ENCODE peak calls at places on chromosomes 13 and 19, in five cellular contexts. K, Y, A, P and V are unnamed samples.

GRCh38 chr19:28492201-28492600 is 720.8 kb downstream of the UQCRFS1 start:
- DNase-seq in K (no peak), Y (no peak), A (no peak), P (no peak), V (no peak)

GRCh38 chr19:42360787-42361544 is 29.1 kb downstream of the CNFN start:
- DNase-seq in K (no peak), Y (no peak), A (no peak), P (no peak), V (no peak)

GRCh38 chr19:8209111-8209964 is at the start of gene CERS4:
- DNase-seq in K (peak), Y (peak), A (no peak), P (no peak), V (peak)

GRCh38 chr13:110538632-110539031 is 22.9 kb downstream of the RAB20 start:
- DNase-seq in K (no peak), Y (peak), A (no peak), P (no peak), V (no peak)

GRCh38 chr19:2494084-2494446 is 18.1 kb downstream of the GADD45B start:
- DNase-seq in K (no peak), Y (peak), A (no peak), P (no peak), V (no peak)

GRCh38 chr13:48210178-48210577 is 22.8 kb upstream of the ITM2B start:
- DNase-seq in K (no peak), Y (peak), A (no peak), P (no peak), V (no peak)

GRCh38 chr19:956747-957451 is 27.2 kb upstream of the WDR18 start:
- DNase-seq in K (no peak), Y (no peak), A (no peak), P (no peak), V (no peak)

GRCh38 chr13:31756346-31756745 is 17.0 kb downstream of the RXFP2 start:
- DNase-seq in K (no peak), Y (peak), A (no peak), P (no peak), V (no peak)

GRCh38 chr13:106533101-106533939 is 2.1 kb downstream of the EFNB2 start:
- DNase-seq in K (no peak), Y (peak), A (peak), P (no peak), V (peak)

GRCh38 chr13:28470286-28470685 is 24.6 kb downstream of the FLT1 start:
- DNase-seq in K (no peak), Y (peak), A (no peak), P (no peak), V (no peak)

GRCh38 chr13:73142091-73142490 is 83.3 kb downstream of the KLF5 start:
- DNase-seq in K (no peak), Y (peak), A (no peak), P (no peak), V (no peak)

GRCh38 chr13:79392882-79393563 is 13.0 kb downstream of the RBM26 start:
- DNase-seq in K (no peak), Y (no peak), A (no peak), P (no peak), V (peak)

GRCh38 chr19:49200238-49200862 is 42.8 kb downstream of the TRPM4 start:
- DNase-seq in K (peak), Y (no peak), A (no peak), P (no peak), V (peak)

GRCh38 chr13:26719356-26719945 is 41.1 kb downstream of the GPR12 start:
- DNase-seq in K (peak), Y (no peak), A (no peak), P (no peak), V (no peak)

GRCh38 chr13:114110091-114110829 is 22.2 kb downstream of the RASA3 start:
- DNase-seq in K (no peak), Y (no peak), A (peak), P (no peak), V (peak)

GRCh38 chr13:28347456-28348371 is 147.2 kb downstream of the FLT1 start:
- DNase-seq in K (peak), Y (no peak), A (no peak), P (no peak), V (no peak)

GRCh38 chr13:50915562-50915961 is 6.0 kb downstream of the RNASEH2B start:
- DNase-seq in K (peak), Y (no peak), A (no peak), P (no peak), V (peak)

GRCh38 chr13:98965325-98965724 is 12.5 kb downstream of the DOCK9 start:
- DNase-seq in K (no peak), Y (no peak), A (no peak), P (no peak), V (no peak)

GRCh38 chr13:72104656-72105180 is 237.7 kb upstream of the DACH1 start:
- DNase-seq in K (no peak), Y (peak), A (no peak), P (no peak), V (no peak)

GRCh38 chr19:3409346-3410064 is 43.1 kb downstream of the NFIC start:
- DNase-seq in K (no peak), Y (no peak), A (no peak), P (no peak), V (no peak)

GRCh38 chr13:46893820-46894533 is 2.9 kb downstream of the HTR2A start:
- DNase-seq in K (peak), Y (peak), A (peak), P (no peak), V (peak)

GRCh38 chr19:45245334-45245787 is at the start of gene EXOC3L2:
- DNase-seq in K (peak), Y (no peak), A (no peak), P (no peak), V (no peak)

GRCh38 chr19:43638214-43638990 is 1.2 kb downstream of the CADM4 start:
- DNase-seq in K (no peak), Y (no peak), A (no peak), P (no peak), V (no peak)

GRCh38 chr19:10230904-10231623 is at the start of gene S1PR2:
- DNase-seq in K (peak), Y (peak), A (no peak), P (no peak), V (peak)

GRCh38 chr13:44440046-44440608 is 66.5 kb downstream of the SERP2 start:
- DNase-seq in K (no peak), Y (no peak), A (no peak), P (no peak), V (no peak)

GRCh38 chr19:13850910-13851753 is 25.8 kb upstream of the NANOS3 start:
- DNase-seq in K (peak), Y (peak), A (peak), P (peak), V (peak)

GRCh38 chr13:112066624-112067004 is 335 bp upstream of the SOX1 start:
- DNase-seq in K (no peak), Y (peak), A (no peak), P (no peak), V (peak)

GRCh38 chr19:35899547-35900214 is 659 bp downstream of the NFKBID start:
- DNase-seq in K (peak), Y (peak), A (no peak), P (no peak), V (peak)

GRCh38 chr19:38693380-38694223 is 46.2 kb downstream of the ACTN4 start:
- DNase-seq in K (no peak), Y (peak), A (no peak), P (no peak), V (peak)

GRCh38 chr19:46353730-46354528 is 7.0 kb downstream of the PPP5C start:
- DNase-seq in K (no peak), Y (no peak), A (no peak), P (no peak), V (no peak)

GRCh38 chr13:100517135-100517534 is 71.5 kb downstream of the GGACT start:
- DNase-seq in K (no peak), Y (no peak), A (no peak), P (no peak), V (no peak)

GRCh38 chr19:38293281-38293680 is 10.8 kb upstream of the C19orf33 start:
- DNase-seq in K (no peak), Y (no peak), A (no peak), P (no peak), V (no peak)

GRCh38 chr13:28138756-28139470 is 568 bp downstream of the PAN3 start:
- DNase-seq in K (peak), Y (peak), A (peak), P (peak), V (peak)

GRCh38 chr19:48333467-48334384 is 8.4 kb downstream of the EMP3 start:
- DNase-seq in K (peak), Y (peak), A (peak), P (peak), V (peak)

GRCh38 chr19:52170304-52170703 is 1.1 kb downstream of the ZNF836 start:
- DNase-seq in K (no peak), Y (no peak), A (no peak), P (no peak), V (peak)

GRCh38 chr13:110520431-110521295 is 40.9 kb downstream of the RAB20 start:
- DNase-seq in K (no peak), Y (peak), A (peak), P (peak), V (no peak)

GRCh38 chr13:99354371-99354951 is 47.3 kb upstream of the GPR183 start:
- DNase-seq in K (no peak), Y (no peak), A (no peak), P (no peak), V (peak)

GRCh38 chr13:111460548-111461444 is 140.4 kb downstream of the TEX29 start:
- DNase-seq in K (no peak), Y (peak), A (no peak), P (no peak), V (peak)

DNA sequence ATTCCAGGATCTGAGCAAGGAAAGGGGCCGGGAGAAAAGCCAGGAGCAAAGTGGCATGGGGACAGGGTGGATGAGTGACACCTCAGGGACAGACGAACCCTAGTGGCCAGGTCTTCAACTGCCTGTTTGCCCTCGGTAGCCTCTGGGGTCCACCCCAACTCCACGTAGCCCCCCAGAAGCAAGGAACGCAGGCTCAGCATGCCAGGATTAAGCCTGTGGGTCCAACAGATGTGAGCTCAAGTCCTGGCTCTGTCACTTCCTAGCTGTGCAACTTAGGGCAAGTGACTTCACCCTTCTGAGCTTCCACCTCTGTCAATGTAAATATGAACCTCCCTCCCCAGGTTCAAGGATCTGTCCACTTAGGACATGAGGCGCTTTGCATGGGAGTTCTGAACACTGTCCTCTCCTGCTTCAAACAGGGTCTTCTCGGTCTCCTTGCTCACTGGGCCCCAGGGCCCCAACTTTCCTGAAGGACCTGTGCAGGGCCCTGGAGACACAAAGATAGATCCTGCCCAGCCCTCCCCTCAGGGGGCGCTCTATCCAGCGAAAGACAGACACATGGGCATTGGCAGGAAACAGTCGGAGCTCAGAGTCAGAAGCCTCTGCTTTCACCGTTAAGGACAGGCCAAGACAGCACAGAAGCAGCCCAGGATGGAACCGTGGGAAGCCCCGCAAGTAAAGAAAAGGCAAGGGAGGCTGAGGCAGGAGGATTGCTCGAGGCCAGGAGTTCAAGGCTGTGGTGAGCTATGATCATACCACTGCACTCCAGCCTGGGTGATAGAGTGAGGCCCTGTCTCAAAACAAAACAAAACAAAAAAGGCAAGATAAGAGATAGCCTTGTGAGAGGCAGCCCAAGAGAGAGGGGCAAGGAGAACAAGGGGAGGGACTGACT is 13.2 kb downstream of the SYDE1 start:
- DNase-seq in K (no peak), Y (no peak), A (no peak), P (no peak), V (no peak)
- TF ChIP-seq CTCF in K (no peak), Y (no peak), A (no peak), P (no peak), V (no peak)

DNA sequence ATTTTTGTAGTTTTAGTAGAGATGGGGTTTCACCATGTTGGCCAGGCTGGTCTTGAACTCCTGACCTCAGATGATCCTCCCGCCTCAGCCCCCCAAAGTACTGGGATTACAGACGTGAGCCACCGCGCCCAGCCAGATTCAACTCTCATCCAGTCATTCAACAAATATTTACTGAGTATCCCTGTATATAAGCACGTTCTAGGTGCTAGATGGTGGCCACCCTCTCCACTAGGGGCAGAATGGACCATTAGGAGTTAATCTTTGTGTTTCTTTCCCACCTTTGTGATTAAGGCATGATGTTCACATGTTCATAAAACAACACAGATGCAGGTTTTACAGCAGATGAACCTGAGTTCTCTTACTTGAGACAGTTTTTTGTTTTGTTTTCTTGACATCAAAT is 7.3 kb downstream of the SHKBP1 start:
- DNase-seq in K (no peak), Y (no peak), A (no peak), P (no peak), V (no peak)
- TF ChIP-seq CTCF in K (peak), Y (peak), A (no peak), P (no peak), V (peak)

GRCh38 chr13:52776726-52777125 is 37.1 kb upstream of the CNMD start:
- DNase-seq in K (no peak), Y (no peak), A (no peak), P (no peak), V (no peak)

GRCh38 chr13:52780092-52780491 is 40.5 kb upstream of the CNMD start:
- DNase-seq in K (no peak), Y (no peak), A (no peak), P (no peak), V (no peak)

GRCh38 chr13:52783943-52784342 is 44.3 kb upstream of the CNMD start:
- DNase-seq in K (no peak), Y (no peak), A (no peak), P (no peak), V (no peak)

GRCh38 chr13:52782486-52783448 is 43.1 kb upstream of the CNMD start:
- DNase-seq in K (no peak), Y (no peak), A (no peak), P (no peak), V (no peak)

DNA sequence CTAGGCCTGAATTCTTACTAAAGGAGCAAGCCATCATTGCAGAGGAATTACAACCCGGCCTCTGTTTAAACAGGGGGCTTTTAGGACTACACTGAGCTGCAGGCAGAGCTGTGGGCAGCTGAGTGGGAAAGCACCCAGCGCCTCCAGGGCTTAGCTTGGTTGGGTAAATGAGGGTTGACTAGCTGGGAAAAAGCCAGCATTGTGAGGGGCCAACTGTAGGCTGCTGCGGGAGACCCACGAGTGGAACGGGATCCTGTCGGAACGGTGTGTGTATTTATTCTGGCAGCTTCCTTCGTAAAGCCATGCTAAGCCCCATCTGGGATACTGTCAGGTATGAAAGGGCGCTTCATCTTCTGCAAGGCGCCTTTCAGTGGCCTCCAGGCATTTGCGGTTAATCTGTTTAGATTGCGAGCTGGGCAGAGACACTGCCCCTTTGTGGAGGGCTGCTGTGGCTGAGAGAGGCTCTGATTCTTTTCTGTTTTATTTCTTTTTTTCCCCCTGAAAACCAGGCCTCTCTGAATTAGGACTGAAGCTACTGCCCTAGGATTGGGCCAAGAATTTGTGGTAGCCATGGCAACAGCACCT is 39.5 kb upstream of the CNMD start:
- DNase-seq in K (no peak), Y (no peak), A (no peak), P (no peak), V (no peak)
- TF ChIP-seq CTCF in K (no peak), Y (no peak), A (no peak), P (no peak), V (no peak)

GRCh38 chr13:37173214-37173613 is 67.8 kb upstream of the CSNK1A1L start:
- DNase-seq in K (no peak), Y (peak), A (no peak), P (no peak), V (no peak)
- TF ChIP-seq CTCF in K (no peak), Y (no peak), A (no peak), P (no peak), V (no peak)

DNA sequence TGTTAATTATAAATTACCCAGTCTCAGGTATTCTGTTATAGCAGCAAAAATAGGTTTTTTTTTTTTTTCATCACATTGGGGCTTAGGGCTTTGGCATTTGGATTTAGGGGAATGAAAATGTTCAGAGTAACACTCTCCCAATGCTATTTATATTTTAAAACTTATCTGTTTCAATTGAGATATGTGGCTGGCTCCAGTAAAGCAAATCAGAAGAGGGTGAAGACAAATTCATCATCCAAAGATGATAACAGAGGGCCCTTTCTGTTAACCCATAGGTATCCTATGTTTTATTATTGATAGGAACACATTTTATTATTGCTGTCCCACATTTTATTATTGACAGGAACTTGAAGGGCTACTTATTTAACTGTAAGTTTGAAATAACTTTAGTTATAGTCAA is 20.5 kb upstream of the TNFRSF19 start:
- DNase-seq in K (no peak), Y (no peak), A (no peak), P (no peak), V (no peak)
- TF ChIP-seq CTCF in K (no peak), Y (no peak), A (no peak), P (no peak), V (no peak)

GRCh38 chr13:97753942-97754670 is 199.4 kb upstream of the IPO5 start:
- DNase-seq in K (peak), Y (no peak), A (no peak), P (no peak), V (peak)
- TF ChIP-seq CTCF in K (peak), Y (no peak), A (no peak), P (no peak), V (no peak)

GRCh38 chr19:30881986-30882385 is 467.2 kb downstream of the TSHZ3 start:
- DNase-seq in K (no peak), Y (no peak), A (no peak), P (no peak), V (no peak)

GRCh38 chr19:30883071-30883470 is 466.2 kb downstream of the TSHZ3 start:
- DNase-seq in K (no peak), Y (no peak), A (no peak), P (no peak), V (no peak)

GRCh38 chr19:30882411-30883005 is 466.7 kb downstream of the TSHZ3 start:
- DNase-seq in K (no peak), Y (no peak), A (no peak), P (no peak), V (no peak)

GRCh38 chr19:30887042-30887441 is 462.2 kb downstream of the TSHZ3 start:
- DNase-seq in K (no peak), Y (no peak), A (no peak), P (no peak), V (no peak)

DNA sequence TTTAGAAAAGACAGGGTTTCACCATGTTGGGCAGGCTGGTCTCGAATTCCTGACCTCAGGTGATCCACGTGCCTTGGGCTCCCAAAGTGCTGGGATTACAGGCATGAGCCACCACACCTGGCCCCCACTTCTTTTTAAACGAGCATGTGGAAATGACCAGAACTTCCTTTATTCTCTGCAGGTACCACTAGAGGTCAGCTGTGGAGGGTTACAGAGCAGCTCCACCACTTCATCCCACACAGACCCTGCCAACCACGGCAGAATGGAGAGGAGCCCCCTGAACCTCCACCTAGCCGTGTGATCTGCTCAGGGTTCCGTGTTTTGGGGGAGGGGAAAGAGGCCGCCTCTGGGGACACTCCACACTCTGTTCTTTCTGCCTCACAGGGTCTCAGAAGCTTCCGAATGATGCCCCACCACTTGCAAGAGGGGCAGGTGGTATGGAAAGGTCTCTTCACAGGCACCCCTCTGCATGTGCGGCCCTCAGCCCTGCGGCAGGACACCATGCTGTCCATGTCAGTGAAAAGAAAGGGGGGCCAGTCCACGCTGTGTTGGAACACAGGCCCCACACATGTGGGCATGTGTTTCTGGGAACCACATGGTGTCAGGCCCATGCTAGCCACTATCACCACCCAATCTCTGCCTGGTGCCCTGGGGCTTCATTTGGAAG is 465.0 kb downstream of the TSHZ3 start:
- DNase-seq in K (no peak), Y (no peak), A (no peak), P (no peak), V (no peak)
- TF ChIP-seq CTCF in K (no peak), Y (no peak), A (no peak), P (no peak), V (no peak)

GRCh38 chr19:23996549-23996948 is 81.9 kb downstream of the ZNF726 start:
- DNase-seq in K (peak), Y (no peak), A (no peak), P (no peak), V (peak)
- TF ChIP-seq CTCF in K (peak), Y (peak), A (no peak), P (no peak), V (peak)